ENCODE peak calls at places on chromosome 19, in eight cellular contexts. One of them, this sample, is unnamed.

GRCh38 chr19:44575116-44575700 is 38.2 kb upstream of the IGSF23 start:
- DNase-seq in cardiac fibroblast: no peak
- DNase-seq in B cell: no peak
- DNase-seq in ovary: no peak
- DNase-seq in lower lobe of right lung: no peak
- DNase-seq in pancreas: no peak
- DNase-seq in cardiac muscle cell: no peak
- DNase-seq in K562: no peak
- DNase-seq in this sample: no peak

GRCh38 chr19:6033744-6034264 is 55.9 kb upstream of the RANBP3 start:
- DNase-seq in cardiac fibroblast: no peak
- DNase-seq in B cell: no peak
- DNase-seq in ovary: no peak
- DNase-seq in lower lobe of right lung: peak
- DNase-seq in pancreas: no peak
- DNase-seq in cardiac muscle cell: no peak
- DNase-seq in K562: no peak
- DNase-seq in this sample: no peak

GRCh38 chr19:38023661-38024574 is 116.9 kb downstream of the SIPA1L3 start:
- DNase-seq in cardiac fibroblast: no peak
- DNase-seq in B cell: no peak
- DNase-seq in ovary: no peak
- DNase-seq in lower lobe of right lung: no peak
- DNase-seq in pancreas: no peak
- DNase-seq in cardiac muscle cell: no peak
- DNase-seq in K562: no peak
- DNase-seq in this sample: no peak

GRCh38 chr19:19817357-19817756 is 4.2 kb downstream of the ZNF506 start:
- DNase-seq in cardiac fibroblast: no peak
- DNase-seq in B cell: no peak
- DNase-seq in ovary: no peak
- DNase-seq in lower lobe of right lung: no peak
- DNase-seq in pancreas: no peak
- DNase-seq in cardiac muscle cell: no peak
- DNase-seq in K562: no peak
- DNase-seq in this sample: no peak

GRCh38 chr19:3987619-3988371 is 2.5 kb upstream of the EEF2 start:
- DNase-seq in cardiac fibroblast: peak
- DNase-seq in B cell: peak
- DNase-seq in ovary: peak
- DNase-seq in lower lobe of right lung: peak
- DNase-seq in pancreas: peak
- DNase-seq in cardiac muscle cell: peak
- DNase-seq in K562: peak
- DNase-seq in this sample: peak

GRCh38 chr19:24000656-24001055 is 86.0 kb downstream of the ZNF726 start:
- DNase-seq in cardiac fibroblast: no peak
- DNase-seq in B cell: no peak
- DNase-seq in ovary: no peak
- DNase-seq in lower lobe of right lung: no peak
- DNase-seq in pancreas: no peak
- DNase-seq in cardiac muscle cell: no peak
- DNase-seq in K562: no peak
- DNase-seq in this sample: no peak

GRCh38 chr19:55172741-55173140 is 6.3 kb upstream of the DNAAF3 start:
- DNase-seq in cardiac fibroblast: peak
- DNase-seq in B cell: no peak
- DNase-seq in ovary: no peak
- DNase-seq in lower lobe of right lung: no peak
- DNase-seq in pancreas: no peak
- DNase-seq in cardiac muscle cell: no peak
- DNase-seq in K562: no peak
- DNase-seq in this sample: no peak

GRCh38 chr19:3554254-3555083 is 2.9 kb downstream of the MFSD12 start:
- DNase-seq in cardiac fibroblast: no peak
- DNase-seq in B cell: peak
- DNase-seq in ovary: no peak
- DNase-seq in lower lobe of right lung: no peak
- DNase-seq in pancreas: no peak
- DNase-seq in cardiac muscle cell: no peak
- DNase-seq in K562: no peak
- DNase-seq in this sample: no peak

DNA sequence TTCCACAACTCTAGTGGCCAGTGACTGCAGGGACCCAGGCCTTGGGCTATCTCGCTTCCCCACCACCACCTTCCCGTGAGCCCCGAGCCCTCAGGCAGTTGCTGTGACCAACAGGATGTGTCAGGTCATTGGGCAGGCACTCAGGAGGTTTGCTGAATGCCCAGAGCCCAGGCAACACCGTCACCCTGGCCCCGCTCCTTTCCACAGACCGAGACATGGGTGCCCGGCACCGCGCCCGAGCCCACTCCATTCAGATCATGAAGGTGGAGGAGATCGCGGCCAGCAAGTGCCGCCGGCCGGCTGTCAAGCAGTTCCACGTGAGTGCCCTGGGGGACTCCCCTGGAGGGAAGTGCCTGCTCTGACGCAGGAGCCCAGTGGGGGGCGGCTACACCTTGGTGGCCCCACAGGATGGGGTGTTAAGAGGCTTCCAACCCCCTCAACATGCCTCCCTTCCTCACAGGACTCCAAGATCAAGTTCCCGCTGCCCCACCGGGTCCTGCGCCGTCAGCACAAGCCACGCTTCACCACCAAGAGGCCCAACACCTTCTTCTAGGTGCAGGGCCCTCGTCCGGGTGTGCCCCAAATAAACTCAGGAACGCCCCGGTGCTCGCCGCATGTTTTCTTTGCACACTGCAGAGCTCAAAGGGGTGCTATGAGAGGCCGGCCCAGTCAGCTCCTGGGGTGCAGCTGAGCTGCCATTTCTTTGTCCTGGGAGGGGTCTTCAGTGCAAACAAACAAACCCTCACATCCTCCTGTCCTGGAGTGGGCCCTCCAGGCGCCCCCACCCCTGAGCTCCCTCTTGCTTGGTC is 3.2 kb downstream of the RPL18A start:
- DNase-seq in cardiac fibroblast: no peak
- DNase-seq in B cell: peak
- DNase-seq in ovary: no peak
- DNase-seq in lower lobe of right lung: no peak
- DNase-seq in pancreas: no peak
- DNase-seq in cardiac muscle cell: no peak
- DNase-seq in K562: no peak
- DNase-seq in this sample: no peak
- TF ChIP-seq CTCF in cardiac fibroblast: no peak
- TF ChIP-seq CTCF in B cell: no peak
- TF ChIP-seq CTCF in ovary: no peak
- TF ChIP-seq CTCF in lower lobe of right lung: no peak
- TF ChIP-seq CTCF in pancreas: no peak
- TF ChIP-seq CTCF in cardiac muscle cell: no peak
- TF ChIP-seq CTCF in K562: no peak
- TF ChIP-seq CTCF in this sample: no peak

GRCh38 chr19:16064209-16064889 is 11.9 kb upstream of the TPM4 start:
- DNase-seq in cardiac fibroblast: no peak
- DNase-seq in B cell: no peak
- DNase-seq in ovary: no peak
- DNase-seq in lower lobe of right lung: peak
- DNase-seq in pancreas: no peak
- DNase-seq in cardiac muscle cell: no peak
- DNase-seq in K562: no peak
- DNase-seq in this sample: no peak

GRCh38 chr19:16061943-16062342 is 14.4 kb upstream of the TPM4 start:
- DNase-seq in cardiac fibroblast: no peak
- DNase-seq in B cell: no peak
- DNase-seq in ovary: no peak
- DNase-seq in lower lobe of right lung: no peak
- DNase-seq in pancreas: no peak
- DNase-seq in cardiac muscle cell: no peak
- DNase-seq in K562: no peak
- DNase-seq in this sample: no peak

GRCh38 chr19:16060294-16060693 is 16.0 kb upstream of the TPM4 start:
- DNase-seq in cardiac fibroblast: no peak
- DNase-seq in B cell: no peak
- DNase-seq in ovary: no peak
- DNase-seq in lower lobe of right lung: no peak
- DNase-seq in pancreas: no peak
- DNase-seq in cardiac muscle cell: no peak
- DNase-seq in K562: no peak
- DNase-seq in this sample: no peak

GRCh38 chr19:16066611-16067104 is 9.6 kb upstream of the TPM4 start:
- DNase-seq in cardiac fibroblast: peak
- DNase-seq in B cell: peak
- DNase-seq in ovary: no peak
- DNase-seq in lower lobe of right lung: peak
- DNase-seq in pancreas: no peak
- DNase-seq in cardiac muscle cell: no peak
- DNase-seq in K562: peak
- DNase-seq in this sample: no peak

DNA sequence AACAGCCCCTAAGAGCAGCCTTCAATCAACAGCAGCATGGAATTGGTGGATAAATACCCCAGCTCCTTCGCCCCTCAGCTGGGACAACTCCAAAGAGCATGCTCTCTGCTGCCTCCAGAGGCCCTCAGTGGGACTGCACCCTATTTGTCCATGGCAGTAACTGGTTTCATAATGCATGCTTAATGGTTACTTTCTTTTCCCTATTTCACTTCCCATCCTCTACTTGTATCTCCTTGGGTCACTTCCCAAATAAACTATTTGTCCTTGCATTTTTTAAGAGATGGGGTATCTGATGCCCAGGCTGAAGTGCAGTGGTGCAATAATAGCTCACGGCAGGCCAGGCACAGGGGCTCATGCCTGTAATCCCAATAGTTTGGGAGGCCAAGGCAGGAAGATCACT is 13.5 kb upstream of the TPM4 start:
- DNase-seq in cardiac fibroblast: peak
- DNase-seq in B cell: peak
- DNase-seq in ovary: no peak
- DNase-seq in lower lobe of right lung: peak
- DNase-seq in pancreas: no peak
- DNase-seq in cardiac muscle cell: peak
- DNase-seq in K562: peak
- DNase-seq in this sample: peak
- TF ChIP-seq CTCF in cardiac fibroblast: peak
- TF ChIP-seq CTCF in B cell: peak
- TF ChIP-seq CTCF in ovary: no peak
- TF ChIP-seq CTCF in lower lobe of right lung: peak
- TF ChIP-seq CTCF in pancreas: peak
- TF ChIP-seq CTCF in cardiac muscle cell: peak
- TF ChIP-seq CTCF in K562: peak
- TF ChIP-seq CTCF in this sample: peak

GRCh38 chr19:17487240-17488121 is 17.2 kb downstream of the SLC27A1 start:
- DNase-seq in cardiac fibroblast: no peak
- DNase-seq in B cell: no peak
- DNase-seq in ovary: no peak
- DNase-seq in lower lobe of right lung: no peak
- DNase-seq in pancreas: no peak
- DNase-seq in cardiac muscle cell: no peak
- DNase-seq in K562: peak
- DNase-seq in this sample: no peak

GRCh38 chr19:17488593-17489391 is 18.5 kb downstream of the SLC27A1 start:
- DNase-seq in cardiac fibroblast: no peak
- DNase-seq in B cell: peak
- DNase-seq in ovary: peak
- DNase-seq in lower lobe of right lung: peak
- DNase-seq in pancreas: peak
- DNase-seq in cardiac muscle cell: peak
- DNase-seq in K562: peak
- DNase-seq in this sample: peak

GRCh38 chr19:17490411-17490810 is 20.1 kb downstream of the SLC27A1 start:
- DNase-seq in cardiac fibroblast: no peak
- DNase-seq in B cell: no peak
- DNase-seq in ovary: no peak
- DNase-seq in lower lobe of right lung: no peak
- DNase-seq in pancreas: no peak
- DNase-seq in cardiac muscle cell: no peak
- DNase-seq in K562: no peak
- DNase-seq in this sample: no peak

GRCh38 chr19:17491287-17491686 is 20.2 kb upstream of the PGLS start:
- DNase-seq in cardiac fibroblast: no peak
- DNase-seq in B cell: no peak
- DNase-seq in ovary: no peak
- DNase-seq in lower lobe of right lung: no peak
- DNase-seq in pancreas: no peak
- DNase-seq in cardiac muscle cell: no peak
- DNase-seq in K562: no peak
- DNase-seq in this sample: no peak

GRCh38 chr19:17489392-17490030 is 19.2 kb downstream of the SLC27A1 start:
- DNase-seq in cardiac fibroblast: no peak
- DNase-seq in B cell: no peak
- DNase-seq in ovary: no peak
- DNase-seq in lower lobe of right lung: no peak
- DNase-seq in pancreas: no peak
- DNase-seq in cardiac muscle cell: no peak
- DNase-seq in K562: no peak
- DNase-seq in this sample: no peak
- TF ChIP-seq CTCF in cardiac fibroblast: no peak
- TF ChIP-seq CTCF in B cell: no peak
- TF ChIP-seq CTCF in ovary: no peak
- TF ChIP-seq CTCF in lower lobe of right lung: peak
- TF ChIP-seq CTCF in pancreas: no peak
- TF ChIP-seq CTCF in cardiac muscle cell: no peak
- TF ChIP-seq CTCF in K562: no peak
- TF ChIP-seq CTCF in this sample: no peak

GRCh38 chr19:11457115-11457514 is 21.7 kb downstream of the PRKCSH start:
- DNase-seq in cardiac fibroblast: no peak
- DNase-seq in B cell: no peak
- DNase-seq in ovary: no peak
- DNase-seq in lower lobe of right lung: no peak
- DNase-seq in pancreas: no peak
- DNase-seq in cardiac muscle cell: no peak
- DNase-seq in K562: peak
- DNase-seq in this sample: no peak

GRCh38 chr19:11458236-11458900 is 22.5 kb downstream of the ELAVL3 start:
- DNase-seq in cardiac fibroblast: no peak
- DNase-seq in B cell: no peak
- DNase-seq in ovary: no peak
- DNase-seq in lower lobe of right lung: no peak
- DNase-seq in pancreas: no peak
- DNase-seq in cardiac muscle cell: no peak
- DNase-seq in K562: peak
- DNase-seq in this sample: no peak

GRCh38 chr19:11461453-11461852 is 19.4 kb downstream of the ELAVL3 start:
- DNase-seq in cardiac fibroblast: no peak
- DNase-seq in B cell: no peak
- DNase-seq in ovary: no peak
- DNase-seq in lower lobe of right lung: no peak
- DNase-seq in pancreas: no peak
- DNase-seq in cardiac muscle cell: no peak
- DNase-seq in K562: no peak
- DNase-seq in this sample: no peak

GRCh38 chr19:11457831-11458230 is 22.4 kb downstream of the PRKCSH start:
- DNase-seq in cardiac fibroblast: no peak
- DNase-seq in B cell: no peak
- DNase-seq in ovary: no peak
- DNase-seq in lower lobe of right lung: no peak
- DNase-seq in pancreas: no peak
- DNase-seq in cardiac muscle cell: no peak
- DNase-seq in K562: no peak
- DNase-seq in this sample: no peak

DNA sequence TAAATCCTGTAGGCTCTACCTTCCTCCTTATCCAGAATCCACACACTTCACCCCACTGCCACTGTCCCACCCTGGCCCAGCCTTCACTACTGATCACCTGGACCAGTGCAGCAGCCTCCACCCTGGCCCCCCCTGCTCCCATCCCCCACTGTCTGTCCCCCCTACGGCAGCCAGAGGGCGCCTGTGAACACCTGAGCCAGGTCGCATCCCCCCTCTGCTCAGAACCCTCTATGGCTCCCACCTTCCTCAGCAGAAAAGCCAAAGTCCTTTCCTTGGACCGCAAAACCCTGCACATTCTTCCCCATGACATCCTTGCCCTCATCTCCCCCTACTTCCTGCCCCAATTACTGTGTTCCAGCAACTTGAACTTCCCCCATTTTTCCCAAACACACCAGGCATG is 20.6 kb downstream of the ELAVL3 start:
- DNase-seq in cardiac fibroblast: no peak
- DNase-seq in B cell: peak
- DNase-seq in ovary: no peak
- DNase-seq in lower lobe of right lung: no peak
- DNase-seq in pancreas: no peak
- DNase-seq in cardiac muscle cell: no peak
- DNase-seq in K562: peak
- DNase-seq in this sample: no peak
- TF ChIP-seq CTCF in cardiac fibroblast: peak
- TF ChIP-seq CTCF in B cell: no peak
- TF ChIP-seq CTCF in ovary: no peak
- TF ChIP-seq CTCF in lower lobe of right lung: no peak
- TF ChIP-seq CTCF in pancreas: no peak
- TF ChIP-seq CTCF in cardiac muscle cell: peak
- TF ChIP-seq CTCF in K562: peak
- TF ChIP-seq CTCF in this sample: peak